ENCODE peak calls at places on chromosomes 1 and 21, in four cellular contexts. One of them, this sample, is unnamed.

GRCh38 chr21:32768530-32768929 is 3.0 kb downstream of the PAXBP1 start:
- DNase-seq in A549: no peak
- DNase-seq in K562: no peak
- DNase-seq in HepG2: no peak
- DNase-seq in this sample: no peak

GRCh38 chr1:32613472-32613871 is 36.9 kb downstream of the ZBTB8OS start:
- DNase-seq in A549: no peak
- DNase-seq in K562: no peak
- DNase-seq in HepG2: no peak
- DNase-seq in this sample: no peak

GRCh38 chr1:226066415-226067077 is 4.0 kb downstream of the H3-3A start:
- DNase-seq in A549: peak
- DNase-seq in K562: no peak
- DNase-seq in HepG2: no peak
- DNase-seq in this sample: no peak

GRCh38 chr1:170145061-170145460 is 698 bp upstream of the NTMT2 start:
- DNase-seq in A549: no peak
- DNase-seq in K562: no peak
- DNase-seq in HepG2: no peak
- DNase-seq in this sample: no peak

GRCh38 chr1:78375996-78376395 is 114.8 kb upstream of the PTGFR start:
- DNase-seq in A549: no peak
- DNase-seq in K562: no peak
- DNase-seq in HepG2: no peak
- DNase-seq in this sample: no peak

GRCh38 chr21:46374761-46375389 is 50.9 kb downstream of the PCNT start:
- DNase-seq in A549: no peak
- DNase-seq in K562: no peak
- DNase-seq in HepG2: no peak
- DNase-seq in this sample: no peak

GRCh38 chr1:110255388-110255787 is 45.3 kb downstream of the KCNC4 start:
- DNase-seq in A549: no peak
- DNase-seq in K562: no peak
- DNase-seq in HepG2: no peak
- DNase-seq in this sample: no peak

GRCh38 chr1:211947396-211948295 is 87.7 kb downstream of the INTS7 start:
- DNase-seq in A549: no peak
- DNase-seq in K562: no peak
- DNase-seq in HepG2: peak
- DNase-seq in this sample: no peak

GRCh38 chr1:47424336-47424982 is 8.4 kb downstream of the FOXE3 start:
- DNase-seq in A549: peak
- DNase-seq in K562: peak
- DNase-seq in HepG2: peak
- DNase-seq in this sample: peak

GRCh38 chr1:47554901-47555300 is 117.1 kb downstream of the FOXD2 start:
- DNase-seq in A549: no peak
- DNase-seq in K562: no peak
- DNase-seq in HepG2: no peak
- DNase-seq in this sample: no peak

GRCh38 chr1:193070942-193071341 is 11.5 kb downstream of the RO60 start:
- DNase-seq in A549: no peak
- DNase-seq in K562: no peak
- DNase-seq in HepG2: no peak
- DNase-seq in this sample: no peak

GRCh38 chr1:148315081-148315811 is 163.2 kb upstream of the NBPF11 start:
- DNase-seq in A549: no peak
- DNase-seq in K562: no peak
- DNase-seq in HepG2: no peak
- DNase-seq in this sample: no peak

GRCh38 chr1:230972855-230973271 is 5.8 kb downstream of the TTC13 start:
- DNase-seq in A549: no peak
- DNase-seq in K562: no peak
- DNase-seq in HepG2: peak
- DNase-seq in this sample: no peak

GRCh38 chr1:30417701-30418425 is 305.5 kb downstream of the MATN1 start:
- DNase-seq in A549: no peak
- DNase-seq in K562: no peak
- DNase-seq in HepG2: no peak
- DNase-seq in this sample: peak

GRCh38 chr1:87398644-87399043 is 70.0 kb downstream of the LMO4 start:
- DNase-seq in A549: no peak
- DNase-seq in K562: no peak
- DNase-seq in HepG2: no peak
- DNase-seq in this sample: no peak

GRCh38 chr1:93033029-93033428 is 46.1 kb upstream of the MTF2 start:
- DNase-seq in A549: no peak
- DNase-seq in K562: peak
- DNase-seq in HepG2: no peak
- DNase-seq in this sample: no peak

GRCh38 chr1:29267341-29268070 is 31.2 kb downstream of the PTPRU start:
- DNase-seq in A549: no peak
- DNase-seq in K562: no peak
- DNase-seq in HepG2: no peak
- DNase-seq in this sample: no peak

GRCh38 chr1:171583581-171584194 is 38.4 kb upstream of the MYOCOS start:
- DNase-seq in A549: no peak
- DNase-seq in K562: no peak
- DNase-seq in HepG2: no peak
- DNase-seq in this sample: no peak

GRCh38 chr1:203628185-203628996 is 1.8 kb downstream of the ATP2B4 start:
- DNase-seq in A549: no peak
- DNase-seq in K562: no peak
- DNase-seq in HepG2: no peak
- DNase-seq in this sample: peak

GRCh38 chr1:24277420-24278169 is 41.6 kb upstream of the GRHL3 start:
- DNase-seq in A549: no peak
- DNase-seq in K562: no peak
- DNase-seq in HepG2: no peak
- DNase-seq in this sample: no peak

GRCh38 chr21:46667191-46667734 is 31.8 kb downstream of the PRMT2 start:
- DNase-seq in A549: peak
- DNase-seq in K562: no peak
- DNase-seq in HepG2: peak
- DNase-seq in this sample: no peak

GRCh38 chr1:69898403-69898947 is 306.9 kb downstream of the LRRC40 start:
- DNase-seq in A549: no peak
- DNase-seq in K562: no peak
- DNase-seq in HepG2: no peak
- DNase-seq in this sample: no peak

GRCh38 chr1:240831191-240831631 is 219.3 kb upstream of the GREM2 start:
- DNase-seq in A549: no peak
- DNase-seq in K562: no peak
- DNase-seq in HepG2: no peak
- DNase-seq in this sample: no peak

GRCh38 chr21:38323721-38324591 is 67.2 kb downstream of the KCNJ15 start:
- DNase-seq in A549: peak
- DNase-seq in K562: no peak
- DNase-seq in HepG2: no peak
- DNase-seq in this sample: no peak

GRCh38 chr1:218660678-218661053 is 315.5 kb downstream of the TGFB2 start:
- DNase-seq in A549: peak
- DNase-seq in K562: no peak
- DNase-seq in HepG2: no peak
- DNase-seq in this sample: no peak

GRCh38 chr1:94247146-94248094 is 10.0 kb upstream of the ARHGAP29 start:
- DNase-seq in A549: peak
- DNase-seq in K562: peak
- DNase-seq in HepG2: peak
- DNase-seq in this sample: peak

GRCh38 chr1:87000460-87000859 is 86.0 kb downstream of the HS2ST1 start:
- DNase-seq in A549: no peak
- DNase-seq in K562: no peak
- DNase-seq in HepG2: no peak
- DNase-seq in this sample: no peak

GRCh38 chr1:238501290-238501689 is 610.6 kb upstream of the ZP4 start:
- DNase-seq in A549: no peak
- DNase-seq in K562: no peak
- DNase-seq in HepG2: no peak
- DNase-seq in this sample: no peak
- TF ChIP-seq PHF8 in A549: no peak
- TF ChIP-seq PHF8 in K562: no peak
- TF ChIP-seq PHF8 in HepG2: no peak
- TF ChIP-seq PHF8 in this sample: no peak

GRCh38 chr1:43606624-43607023 is 43.3 kb upstream of the KDM4A start:
- DNase-seq in A549: no peak
- DNase-seq in K562: no peak
- DNase-seq in HepG2: no peak
- DNase-seq in this sample: no peak
- TF ChIP-seq PHF8 in A549: no peak
- TF ChIP-seq PHF8 in K562: no peak
- TF ChIP-seq PHF8 in HepG2: no peak
- TF ChIP-seq PHF8 in this sample: no peak

DNA sequence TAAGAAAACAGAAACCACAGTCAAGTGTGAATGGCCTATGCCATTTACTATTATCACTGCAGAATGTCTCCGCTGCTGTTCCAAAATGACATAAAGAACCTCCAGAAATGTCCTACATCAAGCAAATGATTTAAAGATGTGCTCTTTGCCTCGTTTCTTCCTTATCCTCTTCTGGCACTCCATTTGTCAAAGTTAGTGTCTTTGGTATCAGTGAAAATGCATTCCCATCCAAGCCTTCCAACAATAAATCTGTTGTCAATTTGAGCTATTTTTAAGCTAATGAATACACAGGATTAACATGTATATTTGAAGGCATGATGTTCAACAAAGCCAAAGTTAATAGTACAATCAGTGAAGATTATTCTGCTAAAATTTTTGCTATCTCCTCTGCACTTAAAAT is 105.6 kb downstream of the LRRC53 start:
- DNase-seq in A549: no peak
- DNase-seq in K562: no peak
- DNase-seq in HepG2: no peak
- DNase-seq in this sample: no peak
- TF ChIP-seq PHF8 in A549: no peak
- TF ChIP-seq PHF8 in K562: no peak
- TF ChIP-seq PHF8 in HepG2: no peak
- TF ChIP-seq PHF8 in this sample: no peak

GRCh38 chr21:44293551-44294231 is 6.2 kb upstream of the PFKL start:
- DNase-seq in A549: no peak
- DNase-seq in K562: no peak
- DNase-seq in HepG2: no peak
- DNase-seq in this sample: no peak

GRCh38 chr21:44290327-44291077 is 4.8 kb downstream of the AIRE start:
- DNase-seq in A549: no peak
- DNase-seq in K562: no peak
- DNase-seq in HepG2: no peak
- DNase-seq in this sample: no peak

GRCh38 chr21:44292812-44293195 is 7.0 kb upstream of the PFKL start:
- DNase-seq in A549: no peak
- DNase-seq in K562: no peak
- DNase-seq in HepG2: no peak
- DNase-seq in this sample: no peak

GRCh38 chr21:44291078-44291935 is 5.6 kb downstream of the AIRE start:
- DNase-seq in A549: no peak
- DNase-seq in K562: no peak
- DNase-seq in HepG2: no peak
- DNase-seq in this sample: no peak

GRCh38 chr21:44291936-44292811 is 6.5 kb downstream of the AIRE start:
- DNase-seq in A549: no peak
- DNase-seq in K562: peak
- DNase-seq in HepG2: no peak
- DNase-seq in this sample: no peak
- TF ChIP-seq PHF8 in A549: no peak
- TF ChIP-seq PHF8 in K562: no peak
- TF ChIP-seq PHF8 in HepG2: no peak
- TF ChIP-seq PHF8 in this sample: no peak

DNA sequence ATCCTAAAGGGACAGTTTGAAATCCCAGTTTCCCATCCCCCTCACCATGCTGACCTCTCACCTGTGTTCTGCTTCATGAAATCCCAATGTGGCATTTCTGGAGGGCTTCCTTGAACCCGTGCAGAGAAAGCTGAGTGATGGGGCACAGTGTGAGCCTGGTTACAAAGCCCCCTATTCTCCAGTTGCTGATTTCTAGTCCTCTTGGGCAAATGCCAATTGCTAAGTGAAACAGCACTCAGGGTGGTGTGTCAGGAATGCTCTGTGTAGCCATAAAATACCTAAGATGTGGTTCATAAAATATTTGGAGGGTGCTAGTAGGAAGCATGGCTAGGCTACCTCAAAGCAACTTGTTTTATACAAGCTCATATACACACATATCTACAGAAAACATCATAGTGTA is 32.0 kb downstream of the SUSD4 start:
- DNase-seq in A549: no peak
- DNase-seq in K562: no peak
- DNase-seq in HepG2: no peak
- DNase-seq in this sample: no peak
- TF ChIP-seq PHF8 in A549: no peak
- TF ChIP-seq PHF8 in K562: no peak
- TF ChIP-seq PHF8 in HepG2: no peak
- TF ChIP-seq PHF8 in this sample: no peak

GRCh38 chr1:209770636-209771415 is 13.5 kb downstream of the C1orf74 start:
- DNase-seq in A549: no peak
- DNase-seq in K562: no peak
- DNase-seq in HepG2: no peak
- DNase-seq in this sample: no peak
- TF ChIP-seq PHF8 in A549: no peak
- TF ChIP-seq PHF8 in K562: no peak
- TF ChIP-seq PHF8 in HepG2: no peak
- TF ChIP-seq PHF8 in this sample: no peak

DNA sequence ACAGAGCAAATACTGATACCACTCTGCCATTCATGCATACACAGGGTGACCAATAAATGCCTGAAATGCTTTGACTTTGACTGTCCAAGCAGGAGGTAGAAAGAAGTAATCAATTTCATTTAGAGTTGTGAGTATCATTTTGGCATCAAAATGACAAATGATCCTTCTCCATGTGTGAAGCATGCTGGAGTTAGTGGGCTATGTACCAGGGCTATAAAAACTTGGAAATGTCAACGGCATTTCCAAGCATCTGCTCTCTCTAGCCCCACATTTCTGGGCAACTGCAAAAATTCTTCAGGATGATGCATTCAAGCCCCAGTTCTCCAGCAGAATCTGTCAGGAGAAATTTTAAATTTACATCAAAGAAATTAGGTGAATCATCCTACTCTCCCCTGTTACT is 208.4 kb upstream of the PTBP2 start:
- DNase-seq in A549: no peak
- DNase-seq in K562: no peak
- DNase-seq in HepG2: no peak
- DNase-seq in this sample: no peak
- TF ChIP-seq PHF8 in A549: no peak
- TF ChIP-seq PHF8 in K562: no peak
- TF ChIP-seq PHF8 in HepG2: no peak
- TF ChIP-seq PHF8 in this sample: no peak

DNA sequence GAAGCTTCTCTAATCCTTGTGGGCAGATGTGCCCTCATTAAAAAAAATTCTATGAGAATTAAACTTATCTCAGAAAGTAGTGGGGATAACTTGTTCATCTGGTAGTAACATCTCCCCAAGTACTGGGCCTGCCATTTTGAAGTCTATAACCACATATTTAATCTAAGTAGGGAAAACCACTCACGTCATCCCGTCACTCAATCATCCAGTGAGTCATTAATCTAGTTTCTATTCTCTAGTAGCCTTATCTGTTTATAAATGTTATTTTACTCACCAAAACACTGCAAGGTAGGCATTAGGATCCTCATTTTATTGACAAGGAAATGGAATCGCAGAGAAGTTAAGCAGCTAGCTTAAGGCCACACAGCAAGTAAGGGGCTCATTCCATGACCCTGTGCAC is 221.9 kb downstream of the ATG4C start:
- DNase-seq in A549: no peak
- DNase-seq in K562: no peak
- DNase-seq in HepG2: no peak
- DNase-seq in this sample: no peak
- TF ChIP-seq PHF8 in A549: no peak
- TF ChIP-seq PHF8 in K562: no peak
- TF ChIP-seq PHF8 in HepG2: no peak
- TF ChIP-seq PHF8 in this sample: no peak